ENCODE peak calls at places on chromosomes 6 and 20, in six cellular contexts. One of them, this sample, is unnamed. For H3K36me3, the result is how much of the 10 kb centered on the place peaks cover.

GRCh38 chr6:50966532-50966931 is 147.9 kb downstream of the TFAP2B start:
- DNase-seq in suprapubic skin: no peak
- DNase-seq in adrenal gland: no peak
- DNase-seq in left ventricle myocardium inferior: no peak
- DNase-seq in fibroblast of lung: no peak
- DNase-seq in CD8-positive, alpha-beta T cell: no peak
- DNase-seq in this sample: no peak

GRCh38 chr6:8237668-8238067 is 135.3 kb upstream of the EEF1E1 start:
- DNase-seq in suprapubic skin: no peak
- DNase-seq in adrenal gland: no peak
- DNase-seq in left ventricle myocardium inferior: no peak
- DNase-seq in fibroblast of lung: no peak
- DNase-seq in CD8-positive, alpha-beta T cell: no peak
- DNase-seq in this sample: peak

GRCh38 chr6:114108119-114109002 is 137.4 kb upstream of the HDAC2 start:
- DNase-seq in suprapubic skin: no peak
- DNase-seq in adrenal gland: peak
- DNase-seq in left ventricle myocardium inferior: peak
- DNase-seq in fibroblast of lung: peak
- DNase-seq in CD8-positive, alpha-beta T cell: no peak
- DNase-seq in this sample: peak

GRCh38 chr6:3296537-3297453 is 38.0 kb downstream of the PSMG4 start:
- DNase-seq in suprapubic skin: peak
- DNase-seq in adrenal gland: peak
- DNase-seq in left ventricle myocardium inferior: no peak
- DNase-seq in fibroblast of lung: peak
- DNase-seq in CD8-positive, alpha-beta T cell: no peak
- DNase-seq in this sample: no peak

GRCh38 chr20:34546751-34547181 is 11.8 kb upstream of the MAP1LC3A start:
- DNase-seq in suprapubic skin: no peak
- DNase-seq in adrenal gland: no peak
- DNase-seq in left ventricle myocardium inferior: no peak
- DNase-seq in fibroblast of lung: no peak
- DNase-seq in CD8-positive, alpha-beta T cell: no peak
- DNase-seq in this sample: no peak

GRCh38 chr6:139230421-139230840 is 61.4 kb downstream of the TXLNB start:
- DNase-seq in suprapubic skin: no peak
- DNase-seq in adrenal gland: no peak
- DNase-seq in left ventricle myocardium inferior: no peak
- DNase-seq in fibroblast of lung: peak
- DNase-seq in CD8-positive, alpha-beta T cell: no peak
- DNase-seq in this sample: peak

GRCh38 chr6:137389150-137389664 is 105.0 kb downstream of the OLIG3 start:
- DNase-seq in suprapubic skin: no peak
- DNase-seq in adrenal gland: no peak
- DNase-seq in left ventricle myocardium inferior: no peak
- DNase-seq in fibroblast of lung: no peak
- DNase-seq in CD8-positive, alpha-beta T cell: peak
- DNase-seq in this sample: peak

GRCh38 chr6:30615958-30616810 is 859 bp downstream of the PPP1R10 start:
- DNase-seq in suprapubic skin: no peak
- DNase-seq in adrenal gland: no peak
- DNase-seq in left ventricle myocardium inferior: no peak
- DNase-seq in fibroblast of lung: peak
- DNase-seq in CD8-positive, alpha-beta T cell: peak
- DNase-seq in this sample: peak

GRCh38 chr6:27901801-27902200 is 10.4 kb downstream of the OR2B2 start:
- DNase-seq in suprapubic skin: no peak
- DNase-seq in adrenal gland: no peak
- DNase-seq in left ventricle myocardium inferior: no peak
- DNase-seq in fibroblast of lung: no peak
- DNase-seq in CD8-positive, alpha-beta T cell: no peak
- DNase-seq in this sample: peak

GRCh38 chr20:26167499-26167898 is 470.8 kb upstream of the ZNF337 start:
- DNase-seq in suprapubic skin: no peak
- DNase-seq in adrenal gland: no peak
- DNase-seq in left ventricle myocardium inferior: no peak
- DNase-seq in fibroblast of lung: peak
- DNase-seq in CD8-positive, alpha-beta T cell: no peak
- DNase-seq in this sample: no peak

GRCh38 chr6:30074331-30075093 is 1.1 kb downstream of the RNF39 start:
- DNase-seq in suprapubic skin: no peak
- DNase-seq in adrenal gland: no peak
- DNase-seq in left ventricle myocardium inferior: no peak
- DNase-seq in fibroblast of lung: no peak
- DNase-seq in CD8-positive, alpha-beta T cell: no peak
- DNase-seq in this sample: no peak

GRCh38 chr6:118372413-118372812 is 175.7 kb upstream of the PLN start:
- DNase-seq in suprapubic skin: no peak
- DNase-seq in adrenal gland: peak
- DNase-seq in left ventricle myocardium inferior: peak
- DNase-seq in fibroblast of lung: peak
- DNase-seq in CD8-positive, alpha-beta T cell: no peak
- DNase-seq in this sample: peak

GRCh38 chr6:7173843-7174503 is 66.2 kb downstream of the RREB1 start:
- DNase-seq in suprapubic skin: no peak
- DNase-seq in adrenal gland: no peak
- DNase-seq in left ventricle myocardium inferior: no peak
- DNase-seq in fibroblast of lung: no peak
- DNase-seq in CD8-positive, alpha-beta T cell: no peak
- DNase-seq in this sample: no peak

GRCh38 chr6:169075211-169075621 is 178.4 kb downstream of the THBS2 start:
- DNase-seq in suprapubic skin: peak
- DNase-seq in adrenal gland: peak
- DNase-seq in left ventricle myocardium inferior: peak
- DNase-seq in fibroblast of lung: peak
- DNase-seq in CD8-positive, alpha-beta T cell: no peak
- DNase-seq in this sample: no peak

GRCh38 chr6:160293844-160294243 is 35.2 kb upstream of the SLC22A2 start:
- DNase-seq in suprapubic skin: no peak
- DNase-seq in adrenal gland: no peak
- DNase-seq in left ventricle myocardium inferior: no peak
- DNase-seq in fibroblast of lung: no peak
- DNase-seq in CD8-positive, alpha-beta T cell: no peak
- DNase-seq in this sample: peak

GRCh38 chr20:11304811-11305210 is 612.9 kb upstream of the BTBD3 start:
- DNase-seq in suprapubic skin: no peak
- DNase-seq in adrenal gland: no peak
- DNase-seq in left ventricle myocardium inferior: no peak
- DNase-seq in fibroblast of lung: no peak
- DNase-seq in CD8-positive, alpha-beta T cell: no peak
- DNase-seq in this sample: no peak

GRCh38 chr20:2242678-2243077 is 53.1 kb upstream of the TGM3 start:
- DNase-seq in suprapubic skin: no peak
- DNase-seq in adrenal gland: no peak
- DNase-seq in left ventricle myocardium inferior: no peak
- DNase-seq in fibroblast of lung: no peak
- DNase-seq in CD8-positive, alpha-beta T cell: no peak
- DNase-seq in this sample: no peak

GRCh38 chr20:20373046-20373706 is 5.3 kb downstream of the INSM1 start:
- DNase-seq in suprapubic skin: no peak
- DNase-seq in adrenal gland: no peak
- DNase-seq in left ventricle myocardium inferior: no peak
- DNase-seq in fibroblast of lung: peak
- DNase-seq in CD8-positive, alpha-beta T cell: no peak
- DNase-seq in this sample: no peak

GRCh38 chr6:130810307-130811030 is 16.7 kb upstream of the SMLR1 start:
- DNase-seq in suprapubic skin: no peak
- DNase-seq in adrenal gland: no peak
- DNase-seq in left ventricle myocardium inferior: no peak
- DNase-seq in fibroblast of lung: peak
- DNase-seq in CD8-positive, alpha-beta T cell: no peak
- DNase-seq in this sample: peak

GRCh38 chr20:45034436-45034835 is 66.5 kb downstream of the KCNS1 start:
- DNase-seq in suprapubic skin: no peak
- DNase-seq in adrenal gland: no peak
- DNase-seq in left ventricle myocardium inferior: no peak
- DNase-seq in fibroblast of lung: no peak
- DNase-seq in CD8-positive, alpha-beta T cell: no peak
- DNase-seq in this sample: no peak
- H3K36me3 ChIP-seq in suprapubic skin: under half
- H3K36me3 ChIP-seq in adrenal gland: under half
- H3K36me3 ChIP-seq in left ventricle myocardium inferior: under half
- H3K36me3 ChIP-seq in fibroblast of lung: under half
- H3K36me3 ChIP-seq in CD8-positive, alpha-beta T cell: under half
- H3K36me3 ChIP-seq in this sample: under half

GRCh38 chr6:32837651-32838113 is 857 bp downstream of the TAP2 start:
- DNase-seq in suprapubic skin: no peak
- DNase-seq in adrenal gland: no peak
- DNase-seq in left ventricle myocardium inferior: no peak
- DNase-seq in fibroblast of lung: peak
- DNase-seq in CD8-positive, alpha-beta T cell: no peak
- DNase-seq in this sample: peak
- H3K36me3 ChIP-seq in suprapubic skin: under half
- H3K36me3 ChIP-seq in adrenal gland: under half
- H3K36me3 ChIP-seq in left ventricle myocardium inferior: under half
- H3K36me3 ChIP-seq in fibroblast of lung: under half
- H3K36me3 ChIP-seq in CD8-positive, alpha-beta T cell: under half
- H3K36me3 ChIP-seq in this sample: under half

DNA sequence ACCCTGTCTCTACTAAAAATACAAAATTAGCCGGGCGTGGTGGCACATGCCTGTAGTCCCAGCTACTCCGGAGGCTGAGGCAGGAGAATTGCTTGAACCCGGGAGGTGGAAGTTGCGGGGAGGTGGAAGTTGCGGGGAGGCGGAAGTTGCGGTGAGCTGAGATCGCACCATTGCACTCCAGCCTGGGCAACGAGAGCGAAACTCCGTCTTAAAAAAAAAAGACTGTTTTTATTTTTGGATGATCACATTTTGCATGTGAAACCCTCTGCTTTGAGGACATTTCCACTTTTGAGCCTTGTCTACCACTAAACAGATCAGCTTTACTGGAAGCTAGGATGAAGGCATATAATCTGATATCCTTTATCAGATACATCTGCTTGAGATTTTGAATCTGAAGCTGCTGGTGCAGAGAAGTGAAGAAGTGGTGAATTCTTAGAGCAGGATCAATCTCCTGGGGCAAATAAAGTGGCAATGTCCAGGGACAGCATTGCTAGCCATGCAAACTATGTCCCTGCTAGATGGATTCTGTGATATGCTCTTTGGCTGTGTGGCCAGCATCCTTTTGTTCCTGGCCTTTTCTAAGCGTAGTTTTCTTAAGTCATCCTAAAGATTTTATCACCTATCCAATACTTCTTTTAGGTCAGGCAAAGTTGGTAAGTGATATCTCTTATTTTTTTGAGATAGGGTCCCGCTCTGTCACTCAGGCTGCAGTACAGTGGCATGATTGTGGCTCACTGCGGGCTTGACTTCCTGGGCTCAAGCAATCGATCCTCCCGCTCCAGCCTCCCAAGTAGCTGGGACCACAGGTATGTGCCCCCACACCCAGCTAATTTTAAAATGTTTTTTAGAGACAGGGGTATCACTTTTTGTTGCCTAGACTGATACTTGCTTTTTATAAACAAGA is 23.3 kb downstream of the RBL1 start:
- DNase-seq in suprapubic skin: no peak
- DNase-seq in adrenal gland: no peak
- DNase-seq in left ventricle myocardium inferior: no peak
- DNase-seq in fibroblast of lung: no peak
- DNase-seq in CD8-positive, alpha-beta T cell: no peak
- DNase-seq in this sample: no peak
- H3K36me3 ChIP-seq in suprapubic skin: under half
- H3K36me3 ChIP-seq in adrenal gland: under half
- H3K36me3 ChIP-seq in left ventricle myocardium inferior: under half
- H3K36me3 ChIP-seq in fibroblast of lung: under half
- H3K36me3 ChIP-seq in CD8-positive, alpha-beta T cell: under half
- H3K36me3 ChIP-seq in this sample: under half

GRCh38 chr20:46355778-46356177 is 47.5 kb upstream of the CDH22 start:
- DNase-seq in suprapubic skin: no peak
- DNase-seq in adrenal gland: no peak
- DNase-seq in left ventricle myocardium inferior: no peak
- DNase-seq in fibroblast of lung: no peak
- DNase-seq in CD8-positive, alpha-beta T cell: no peak
- DNase-seq in this sample: no peak
- H3K36me3 ChIP-seq in suprapubic skin: half or more
- H3K36me3 ChIP-seq in adrenal gland: under half
- H3K36me3 ChIP-seq in left ventricle myocardium inferior: under half
- H3K36me3 ChIP-seq in fibroblast of lung: under half
- H3K36me3 ChIP-seq in CD8-positive, alpha-beta T cell: under half
- H3K36me3 ChIP-seq in this sample: under half

GRCh38 chr20:17971571-17972013 is 2.8 kb downstream of the MGME1 start:
- DNase-seq in suprapubic skin: no peak
- DNase-seq in adrenal gland: no peak
- DNase-seq in left ventricle myocardium inferior: no peak
- DNase-seq in fibroblast of lung: peak
- DNase-seq in CD8-positive, alpha-beta T cell: no peak
- DNase-seq in this sample: peak
- H3K36me3 ChIP-seq in suprapubic skin: under half
- H3K36me3 ChIP-seq in adrenal gland: under half
- H3K36me3 ChIP-seq in left ventricle myocardium inferior: under half
- H3K36me3 ChIP-seq in fibroblast of lung: under half
- H3K36me3 ChIP-seq in CD8-positive, alpha-beta T cell: under half
- H3K36me3 ChIP-seq in this sample: under half

GRCh38 chr20:62946918-62947317 is 5.6 kb upstream of the SLC17A9 start:
- DNase-seq in suprapubic skin: no peak
- DNase-seq in adrenal gland: peak
- DNase-seq in left ventricle myocardium inferior: peak
- DNase-seq in fibroblast of lung: no peak
- DNase-seq in CD8-positive, alpha-beta T cell: no peak
- DNase-seq in this sample: peak
- H3K36me3 ChIP-seq in suprapubic skin: half or more
- H3K36me3 ChIP-seq in adrenal gland: half or more
- H3K36me3 ChIP-seq in left ventricle myocardium inferior: half or more
- H3K36me3 ChIP-seq in fibroblast of lung: under half
- H3K36me3 ChIP-seq in CD8-positive, alpha-beta T cell: half or more
- H3K36me3 ChIP-seq in this sample: under half

DNA sequence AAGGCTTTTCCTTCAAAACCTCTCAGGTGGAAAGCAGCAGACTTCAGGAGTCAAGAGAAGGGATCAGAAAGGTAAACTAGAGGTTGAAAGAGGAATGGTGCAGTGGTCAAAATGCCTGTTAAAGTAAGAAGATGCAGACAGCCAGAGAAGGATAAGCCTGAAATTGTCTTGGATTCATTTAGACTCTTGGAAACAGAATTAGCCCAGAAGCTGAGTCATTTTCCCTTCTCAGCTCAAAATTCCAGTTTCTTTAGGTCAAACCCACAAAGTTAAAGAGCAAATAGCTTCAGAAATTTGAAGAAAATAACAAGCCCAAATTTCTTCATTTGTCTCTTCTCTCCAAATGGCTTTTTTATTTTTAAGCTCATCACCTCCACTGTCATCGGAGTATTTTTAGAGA is 73.9 kb downstream of the DHX35 start:
- DNase-seq in suprapubic skin: no peak
- DNase-seq in adrenal gland: no peak
- DNase-seq in left ventricle myocardium inferior: no peak
- DNase-seq in fibroblast of lung: peak
- DNase-seq in CD8-positive, alpha-beta T cell: no peak
- DNase-seq in this sample: no peak
- H3K36me3 ChIP-seq in suprapubic skin: half or more
- H3K36me3 ChIP-seq in adrenal gland: under half
- H3K36me3 ChIP-seq in left ventricle myocardium inferior: half or more
- H3K36me3 ChIP-seq in fibroblast of lung: under half
- H3K36me3 ChIP-seq in CD8-positive, alpha-beta T cell: under half
- H3K36me3 ChIP-seq in this sample: under half

GRCh38 chr20:41443667-41444066 is 77.0 kb upstream of the EMILIN3 start:
- DNase-seq in suprapubic skin: no peak
- DNase-seq in adrenal gland: no peak
- DNase-seq in left ventricle myocardium inferior: no peak
- DNase-seq in fibroblast of lung: no peak
- DNase-seq in CD8-positive, alpha-beta T cell: no peak
- DNase-seq in this sample: no peak
- H3K36me3 ChIP-seq in suprapubic skin: half or more
- H3K36me3 ChIP-seq in adrenal gland: half or more
- H3K36me3 ChIP-seq in left ventricle myocardium inferior: half or more
- H3K36me3 ChIP-seq in fibroblast of lung: under half
- H3K36me3 ChIP-seq in CD8-positive, alpha-beta T cell: under half
- H3K36me3 ChIP-seq in this sample: half or more

GRCh38 chr6:17790486-17790885 is 83.8 kb upstream of the NUP153 start:
- DNase-seq in suprapubic skin: no peak
- DNase-seq in adrenal gland: no peak
- DNase-seq in left ventricle myocardium inferior: no peak
- DNase-seq in fibroblast of lung: no peak
- DNase-seq in CD8-positive, alpha-beta T cell: no peak
- DNase-seq in this sample: peak
- H3K36me3 ChIP-seq in suprapubic skin: half or more
- H3K36me3 ChIP-seq in adrenal gland: under half
- H3K36me3 ChIP-seq in left ventricle myocardium inferior: half or more
- H3K36me3 ChIP-seq in fibroblast of lung: under half
- H3K36me3 ChIP-seq in CD8-positive, alpha-beta T cell: under half
- H3K36me3 ChIP-seq in this sample: half or more